ENCODE peak calls at places on chromosomes 4 and X, in four cellular contexts. P, C, U and K are unnamed samples.

GRCh38 chr4:171583790-171584189 is 229.4 kb upstream of the GALNTL6 start:
- DNase-seq in P (no peak), C (no peak), U (no peak), K (no peak)

GRCh38 chr4:159685406-159686092 is 582.7 kb downstream of the RAPGEF2 start:
- DNase-seq in P (peak), C (peak), U (no peak), K (no peak)

GRCh38 chr4:109576462-109576861 is 16.4 kb downstream of the MCUB start:
- DNase-seq in P (no peak), C (peak), U (no peak), K (no peak)

GRCh38 chr4:119227690-119228089 is 15.2 kb downstream of the USP53 start:
- DNase-seq in P (peak), C (no peak), U (no peak), K (no peak)

GRCh38 chr4:105627620-105628019 is 75.2 kb downstream of the ARHGEF38 start:
- DNase-seq in P (no peak), C (no peak), U (no peak), K (no peak)

GRCh38 chrX:132491191-132491590 is 2.4 kb upstream of the MBNL3 start:
- DNase-seq in P (no peak), C (peak), U (no peak), K (no peak)

GRCh38 chr4:575281-576141 is 584 bp downstream of the TMEM271 start:
- DNase-seq in P (peak), C (no peak), U (peak), K (peak)

GRCh38 chr4:79209822-79210635 is 115.8 kb downstream of the NAA11 start:
- DNase-seq in P (no peak), C (peak), U (no peak), K (peak)

GRCh38 chr4:126718161-126718560 is 914.6 kb upstream of the INTU start:
- DNase-seq in P (no peak), C (no peak), U (no peak), K (no peak)

GRCh38 chr4:53601251-53601764 is 10.0 kb upstream of the LNX1 start:
- DNase-seq in P (peak), C (peak), U (peak), K (peak)

GRCh38 chr4:143745874-143746273 is 45.4 kb upstream of the FREM3 start:
- DNase-seq in P (no peak), C (no peak), U (no peak), K (no peak)

GRCh38 chrX:15204130-15204751 is 65.6 kb downstream of the ASB9 start:
- DNase-seq in P (no peak), C (no peak), U (no peak), K (no peak)

GRCh38 chrX:56978172-56978571 is 17.2 kb downstream of the SPIN3 start:
- DNase-seq in P (peak), C (peak), U (peak), K (no peak)

GRCh38 chrX:31658360-31658759 is 586.5 kb upstream of the FTHL17 start:
- DNase-seq in P (peak), C (peak), U (peak), K (no peak)

GRCh38 chr4:72311291-72311690 is 257.7 kb downstream of the ADAMTS3 start:
- DNase-seq in P (no peak), C (no peak), U (no peak), K (no peak)

GRCh38 chrX:2398341-2398656 is 102.5 kb downstream of the DHRSX start:
- DNase-seq in P (no peak), C (no peak), U (no peak), K (no peak)

GRCh38 chr4:106471151-106471550 is 102.6 kb upstream of the GIMD1 start:
- DNase-seq in P (no peak), C (no peak), U (no peak), K (no peak)

GRCh38 chr4:76784237-76784636 is 113.7 kb downstream of the SOWAHB start:
- DNase-seq in P (peak), C (no peak), U (peak), K (no peak)

GRCh38 chr4:79295076-79295475 is 30.8 kb downstream of the NAA11 start:
- DNase-seq in P (no peak), C (no peak), U (no peak), K (no peak)

GRCh38 chrX:133229361-133229760 is 11.2 kb upstream of the TFDP3 start:
- DNase-seq in P (peak), C (peak), U (no peak), K (no peak)

GRCh38 chrX:139246295-139246694 is 284.2 kb upstream of the F9 start:
- DNase-seq in P (no peak), C (peak), U (no peak), K (no peak)

GRCh38 chrX:13293700-13294099 is 26.2 kb downstream of the ATXN3L start:
- DNase-seq in P (no peak), C (peak), U (peak), K (no peak)

GRCh38 chrX:119189586-119189985 is 46.5 kb upstream of the PGRMC1 start:
- DNase-seq in P (peak), C (no peak), U (no peak), K (peak)

GRCh38 chr4:183241322-183241640 is 78.8 kb downstream of the CLDN22 start:
- DNase-seq in P (peak), C (peak), U (no peak), K (no peak)

GRCh38 chr4:93147524-93148212 is 680.9 kb upstream of the ATOH1 start:
- DNase-seq in P (no peak), C (no peak), U (peak), K (no peak)

GRCh38 chr4:68404153-68404552 is 43.1 kb upstream of the TMPRSS11E start:
- DNase-seq in P (no peak), C (no peak), U (no peak), K (no peak)